ENCODE peak calls at places on chromosomes 7 and 10, in nine cellular contexts. J, F, Q, M, I, X, A, P and B are unnamed samples.

GRCh38 chr10:121084029-121084674 is 233.0 kb downstream of the WDR11 start:
- DNase-seq in J (no peak), F (no peak), Q (no peak), M (no peak), I (no peak), X (no peak), A (no peak), P (no peak), B (no peak)

GRCh38 chr10:101986277-101986971 is 69.5 kb downstream of the ARMH3 start:
- DNase-seq in J (peak), F (no peak), Q (no peak), M (no peak), I (no peak), X (peak), A (no peak), P (no peak), B (peak)

GRCh38 chr7:158583810-158584209 is 3.8 kb downstream of the PTPRN2 start:
- DNase-seq in J (no peak), F (no peak), Q (no peak), M (no peak), I (no peak), X (no peak), A (no peak), P (no peak), B (no peak)

GRCh38 chr10:84302223-84302622 is 26.2 kb upstream of the CCSER2 start:
- DNase-seq in J (no peak), F (no peak), Q (no peak), M (no peak), I (no peak), X (no peak), A (no peak), P (no peak), B (no peak)

GRCh38 chr10:25555865-25556264 is 378.2 kb upstream of the MYO3A start:
- DNase-seq in J (no peak), F (no peak), Q (no peak), M (no peak), I (peak), X (no peak), A (no peak), P (no peak), B (no peak)

GRCh38 chr7:64869121-64869725 is 33.9 kb upstream of the ZNF273 start:
- DNase-seq in J (no peak), F (no peak), Q (no peak), M (no peak), I (no peak), X (no peak), A (peak), P (no peak), B (peak)

GRCh38 chr10:78775891-78776290 is 292.9 kb upstream of the ZMIZ1 start:
- DNase-seq in J (no peak), F (no peak), Q (no peak), M (no peak), I (no peak), X (no peak), A (no peak), P (no peak), B (no peak)

GRCh38 chr7:65251851-65252620 is 121.6 kb upstream of the ZNF92 start:
- DNase-seq in J (peak), F (no peak), Q (peak), M (peak), I (no peak), X (peak), A (peak), P (no peak), B (no peak)

GRCh38 chr10:13340626-13341370 is 7.3 kb downstream of the SEPHS1 start:
- DNase-seq in J (peak), F (no peak), Q (no peak), M (peak), I (no peak), X (no peak), A (no peak), P (no peak), B (no peak)

GRCh38 chr7:159147687-159148086 is 3.0 kb upstream of the VIPR2 start:
- DNase-seq in J (no peak), F (no peak), Q (no peak), M (no peak), I (no peak), X (no peak), A (no peak), P (no peak), B (peak)

GRCh38 chr7:55349126-55349525 is 16.0 kb upstream of the LANCL2 start:
- DNase-seq in J (no peak), F (no peak), Q (no peak), M (no peak), I (no peak), X (no peak), A (no peak), P (no peak), B (no peak)

GRCh38 chr10:32139223-32140073 is 83.2 kb upstream of the KIF5B start:
- DNase-seq in J (peak), F (no peak), Q (no peak), M (peak), I (peak), X (peak), A (peak), P (peak), B (peak)

GRCh38 chr7:105800442-105800841 is 76.0 kb downstream of the ATXN7L1 start:
- DNase-seq in J (no peak), F (no peak), Q (no peak), M (peak), I (no peak), X (peak), A (no peak), P (no peak), B (no peak)

GRCh38 chr7:69768986-69769595 is 170.8 kb downstream of the AUTS2 start:
- DNase-seq in J (no peak), F (no peak), Q (no peak), M (no peak), I (no peak), X (no peak), A (no peak), P (no peak), B (no peak)

GRCh38 chr10:127150136-127150535 is 46.3 kb downstream of the INSYN2A start:
- DNase-seq in J (no peak), F (no peak), Q (no peak), M (no peak), I (peak), X (peak), A (peak), P (no peak), B (no peak)

GRCh38 chr10:34628174-34628802 is 186.8 kb downstream of the PARD3 start:
- DNase-seq in J (peak), F (no peak), Q (no peak), M (no peak), I (no peak), X (peak), A (no peak), P (no peak), B (no peak)

GRCh38 chr7:80563561-80564327 is 51.9 kb upstream of the GNAT3 start:
- DNase-seq in J (no peak), F (no peak), Q (no peak), M (no peak), I (no peak), X (no peak), A (no peak), P (peak), B (no peak)

GRCh38 chr7:130909881-130910672 is 176.1 kb upstream of the KLF14 start:
- DNase-seq in J (peak), F (no peak), Q (no peak), M (no peak), I (peak), X (peak), A (no peak), P (no peak), B (peak)

GRCh38 chr10:13686331-13686752 is 99.6 kb downstream of the PRPF18 start:
- DNase-seq in J (no peak), F (no peak), Q (no peak), M (no peak), I (no peak), X (no peak), A (no peak), P (no peak), B (no peak)

GRCh38 chr7:155145477-155146255 is 75.5 kb downstream of the HTR5A start:
- DNase-seq in J (no peak), F (no peak), Q (no peak), M (no peak), I (no peak), X (no peak), A (no peak), P (no peak), B (no peak)

GRCh38 chr7:42700376-42701327 is 211.2 kb downstream of the C7orf25 start:
- DNase-seq in J (peak), F (no peak), Q (no peak), M (no peak), I (no peak), X (no peak), A (no peak), P (no peak), B (no peak)

GRCh38 chr7:116500071-116500853 is 724 bp downstream of the CAV2 start:
- DNase-seq in J (peak), F (no peak), Q (no peak), M (peak), I (peak), X (peak), A (peak), P (no peak), B (peak)

GRCh38 chr7:98836811-98837631 is 32.8 kb downstream of the TMEM130 start:
- DNase-seq in J (peak), F (no peak), Q (peak), M (peak), I (peak), X (peak), A (peak), P (peak), B (peak)

GRCh38 chr10:128186959-128187787 is 61.0 kb upstream of the MKI67 start:
- DNase-seq in J (peak), F (no peak), Q (no peak), M (peak), I (no peak), X (no peak), A (peak), P (no peak), B (no peak)

GRCh38 chr10:72097448-72098300 is 9.3 kb upstream of the SPOCK2 start:
- DNase-seq in J (peak), F (no peak), Q (no peak), M (peak), I (peak), X (peak), A (no peak), P (no peak), B (peak)

GRCh38 chr10:69425513-69426298 is 9.0 kb upstream of the TACR2 start:
- DNase-seq in J (peak), F (no peak), Q (no peak), M (no peak), I (no peak), X (no peak), A (no peak), P (no peak), B (peak)

GRCh38 chr10:13961096-13961495 is 369.6 kb downstream of the FRMD4A start:
- DNase-seq in J (no peak), F (no peak), Q (no peak), M (no peak), I (peak), X (peak), A (no peak), P (no peak), B (no peak)

GRCh38 chr7:157041004-157041403 is 30.5 kb upstream of the MNX1 start:
- DNase-seq in J (no peak), F (no peak), Q (no peak), M (no peak), I (no peak), X (no peak), A (peak), P (no peak), B (no peak)

GRCh38 chr7:47688311-47689100 is 106.6 kb upstream of the TNS3 start:
- DNase-seq in J (no peak), F (no peak), Q (no peak), M (no peak), I (no peak), X (no peak), A (no peak), P (no peak), B (no peak)

GRCh38 chr10:110462308-110463095 is 35.2 kb upstream of the DUSP5 start:
- DNase-seq in J (no peak), F (no peak), Q (no peak), M (no peak), I (no peak), X (no peak), A (no peak), P (no peak), B (no peak)